ENCODE peak calls at places on chromosome 15, in five cellular contexts. G is heart left ventricle; M is CD4-positive, alpha-beta memory T cell; A is A549; F is uterus. B is an unnamed sample.

GRCh38 chr15:61003683-61004299 is 225.3 kb downstream of the RORA start:
- DNase-seq in M (no peak), F (no peak), G (no peak), A (no peak), B (no peak)

GRCh38 chr15:39553947-39554731 is 26.7 kb upstream of the THBS1 start:
- DNase-seq in M (no peak), F (no peak), A (no peak), G (no peak), B (no peak)

GRCh38 chr15:81752974-81753373 is 292.8 kb downstream of the MEX3B start:
- DNase-seq in M (no peak), A (no peak), G (no peak), F (no peak), B (no peak)

GRCh38 chr15:25713736-25714537 is 149.2 kb downstream of the ATP10A start:
- DNase-seq in M (no peak), F (no peak), G (no peak), A (no peak), B (no peak)

GRCh38 chr15:79682851-79683288 is 213.9 kb downstream of the MTHFS start:
- DNase-seq in M (no peak), A (peak; percentile 43), G (no peak), F (no peak), B (no peak)

GRCh38 chr15:66670698-66671580 is 31.1 kb upstream of the SMAD6 start:
- DNase-seq in G (no peak), A (peak; percentile 59), F (no peak), M (no peak), B (no peak)

GRCh38 chr15:75673426-75674247 is 25.9 kb downstream of the SNX33 start:
- DNase-seq in G (peak; percentile 89), M (no peak), F (peak; percentile 91), A (no peak), B (peak; percentile 90)

GRCh38 chr15:48432688-48433087 is 101.5 kb downstream of the DUT start:
- DNase-seq in G (no peak), A (no peak), F (no peak), M (no peak), B (no peak)

GRCh38 chr15:75842722-75843617 is at the start of gene UBE2Q2:
- DNase-seq in G (peak; percentile 86), M (peak; percentile 71), F (peak; percentile 65), A (peak; percentile 93), B (peak; percentile 75)

GRCh38 chr15:77071338-77072223 is 672 bp upstream of the TSPAN3 start:
- DNase-seq in A (no peak), G (no peak), F (no peak), M (no peak), B (no peak)

GRCh38 chr15:77068633-77069032 is 2.3 kb downstream of the TSPAN3 start:
- DNase-seq in F (no peak), M (no peak), G (no peak), A (no peak), B (no peak)

GRCh38 chr15:77070500-77071337 is at the start of gene TSPAN3:
- DNase-seq in A (peak; percentile 96), M (peak; percentile 90), G (peak; percentile 95), F (peak; percentile 89), B (peak; percentile 95)

GRCh38 chr15:77069521-77070121 is 1.3 kb downstream of the TSPAN3 start:
- DNase-seq in M (no peak), F (no peak), A (no peak), G (no peak), B (no peak)

DNA sequence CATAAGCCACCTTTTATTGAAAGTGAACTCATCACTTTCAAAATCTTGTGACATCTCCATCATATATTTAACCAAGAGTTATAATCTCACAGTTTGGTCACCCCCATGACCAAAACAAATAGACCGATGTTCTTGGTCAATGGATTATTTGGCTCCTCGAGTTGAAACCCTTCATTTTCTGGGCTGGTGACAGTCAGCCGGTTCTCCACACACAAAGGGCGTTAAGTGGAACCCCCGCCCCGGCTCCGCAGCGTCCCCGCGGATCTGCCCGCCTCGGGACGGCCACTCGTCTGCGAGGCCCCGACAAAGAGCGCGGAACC is 769 bp downstream of the TSPAN3 start:
- DNase-seq in F (no peak), G (no peak), M (no peak), A (no peak), B (no peak)
- H3K4me1 ChIP-seq in F (no peaks in the 10 kb centered on the region), G (peaks cover 48% of the 10 kb centered on the region), M (peaks cover 14% of the 10 kb centered on the region), A (peaks cover 47% of the 10 kb centered on the region), B (peaks cover 7% of the 10 kb centered on the region)

DNA sequence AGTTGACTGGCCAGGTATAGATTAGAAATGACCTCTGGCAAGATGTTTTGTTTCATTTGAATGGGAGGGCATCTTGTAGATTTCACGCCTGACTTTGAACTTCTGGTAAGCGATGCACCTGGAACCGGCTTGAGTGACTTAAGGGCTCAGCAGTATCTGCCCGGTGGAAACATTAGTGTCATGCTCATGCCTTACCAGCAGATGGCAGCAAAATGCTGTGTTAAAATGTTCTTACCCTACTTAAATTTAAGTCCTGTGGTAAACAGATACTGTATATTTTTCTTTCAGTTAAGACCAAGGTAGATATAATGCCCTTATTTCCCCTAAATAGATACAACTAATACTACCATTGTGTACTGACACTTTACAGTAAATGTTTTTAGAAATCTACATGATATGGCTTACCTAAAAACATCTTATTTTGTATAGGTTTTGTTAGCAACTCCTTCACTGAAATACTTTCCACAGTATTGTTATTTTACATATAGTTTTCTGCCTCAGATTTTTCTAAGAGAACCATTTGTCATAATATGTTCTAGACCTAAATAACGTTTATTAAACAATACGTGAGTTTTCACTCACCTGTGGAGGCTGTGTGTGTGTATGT is 25.5 kb downstream of the ASB7 start:
- DNase-seq in M (peak; percentile 60), A (peak; percentile 58), G (peak; percentile 38), F (peak; percentile 78), B (no peak)
- H3K27ac ChIP-seq in M (no peak overlapping the region), A (no peak overlapping the region), G (no peak overlapping the region), F (peak overlapping the region; percentile 45), B (no peak overlapping the region)

DNA sequence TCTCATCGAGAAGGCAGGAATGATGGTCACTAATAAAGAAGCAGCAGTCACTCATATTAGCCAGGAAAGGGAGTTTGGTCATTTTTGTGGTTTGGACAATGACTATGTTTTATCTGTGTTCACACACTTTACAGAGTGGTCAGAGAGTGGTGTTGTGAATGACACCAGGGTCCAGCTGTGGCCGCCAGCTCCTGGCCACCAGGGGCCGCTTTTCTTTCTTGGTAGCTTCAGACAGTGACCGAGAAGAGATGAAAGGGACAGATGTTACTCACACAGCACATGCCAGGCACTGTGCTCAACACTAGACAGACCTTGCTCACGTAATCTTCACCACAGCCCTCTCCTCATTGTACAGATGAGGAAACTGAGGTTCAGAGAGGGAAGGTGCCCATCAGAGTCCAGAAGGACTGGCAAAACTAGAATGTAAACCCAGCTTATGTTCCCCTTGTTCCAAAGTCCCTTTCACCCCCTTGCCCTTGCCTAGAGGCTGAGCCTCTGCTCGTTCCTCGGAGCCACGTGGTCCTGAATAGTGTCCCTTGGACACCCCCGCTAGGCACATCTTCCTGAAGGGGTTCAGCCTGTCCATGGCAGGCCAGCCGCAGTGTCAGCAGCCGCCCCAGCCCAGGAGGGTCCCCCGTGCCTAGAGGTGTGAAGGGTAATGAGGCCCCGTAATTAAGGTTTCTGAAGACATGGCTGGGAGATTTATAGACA is 55.6 kb downstream of the CYP11A1 start:
- DNase-seq in M (no peak), F (no peak), G (no peak), A (peak; percentile 46), B (no peak)
- H3K4me1 ChIP-seq in M (peaks cover 12% of the 10 kb centered on the region), F (no peaks in the 10 kb centered on the region), G (peaks cover 21% of the 10 kb centered on the region), A (peaks cover 12% of the 10 kb centered on the region), B (peaks cover 31% of the 10 kb centered on the region)

DNA sequence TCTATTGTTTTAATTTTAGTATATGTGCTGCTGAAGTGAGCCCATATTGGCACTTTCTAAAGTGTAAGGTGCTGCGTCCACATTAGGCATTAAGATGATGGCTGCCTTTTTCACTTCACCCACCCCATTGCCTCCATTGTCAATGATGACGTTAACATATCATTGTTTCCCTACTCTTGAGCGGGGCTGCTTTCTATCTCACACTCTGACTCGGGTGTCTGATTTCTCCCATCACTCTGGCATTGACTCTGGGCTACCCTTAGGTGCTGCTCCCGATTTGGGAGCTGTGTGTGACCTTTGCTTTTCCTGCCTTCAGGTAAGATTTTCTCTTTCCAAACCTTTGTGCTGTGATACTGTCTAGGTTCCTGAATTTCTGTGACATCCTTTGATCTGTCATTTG is 28.8 kb downstream of the CGNL1 start:
- DNase-seq in M (no peak), F (no peak), A (no peak), G (no peak), B (no peak)
- H3K27ac ChIP-seq in M (no peak overlapping the region), F (no peak overlapping the region), A (no peak overlapping the region), G (no peak overlapping the region), B (no peak overlapping the region)

GRCh38 chr15:45644437-45644836 is 9.6 kb downstream of the SQOR start:
- DNase-seq in M (no peak), F (no peak), G (no peak), A (no peak), B (no peak)

GRCh38 chr15:45640610-45641009 is 5.8 kb downstream of the SQOR start:
- DNase-seq in A (peak; percentile 44), M (no peak), F (no peak), G (no peak), B (no peak)

GRCh38 chr15:45642203-45642932 is 7.5 kb downstream of the SQOR start:
- DNase-seq in A (no peak), F (no peak), G (peak; percentile 40), M (no peak), B (no peak)

GRCh38 chr15:45638641-45639040 is 3.8 kb downstream of the SQOR start:
- DNase-seq in M (no peak), G (no peak), F (no peak), A (no peak), B (no peak)

DNA sequence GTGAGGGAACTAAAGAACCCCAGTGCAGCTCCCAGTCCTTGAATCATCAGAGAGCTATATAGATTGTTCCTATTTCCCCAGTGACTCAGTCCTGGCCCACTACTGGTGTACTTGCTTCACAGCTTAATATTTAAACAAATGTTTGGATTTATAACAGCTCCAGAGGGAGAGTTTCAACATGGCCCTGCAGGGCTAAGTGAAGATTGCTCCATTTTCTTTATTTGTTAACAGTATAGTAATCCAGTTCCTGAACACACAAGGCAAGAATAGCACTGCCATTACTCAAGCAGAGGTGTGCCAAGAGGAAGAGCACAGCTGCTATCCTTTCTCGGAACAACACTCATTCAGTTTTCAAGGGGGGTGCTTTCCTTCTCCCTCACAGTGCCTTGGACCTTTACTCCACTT is 6.5 kb downstream of the SQOR start:
- DNase-seq in M (no peak), F (peak; percentile 59), A (peak; percentile 81), G (no peak), B (no peak)
- H3K4me1 ChIP-seq in M (peaks cover 88% of the 10 kb centered on the region), F (peaks cover 5% of the 10 kb centered on the region), A (peaks cover 90% of the 10 kb centered on the region), G (peaks cover 99% of the 10 kb centered on the region), B (no peaks in the 10 kb centered on the region)

B was measured in heart right ventricle.